ENCODE peak calls at places on chromosome X, in five cellular contexts. R is GM20000, U is coronary artery, V is sigmoid colon, B is neural crest cell. F is an unnamed sample.

GRCh38 chrX:4878642-4879041 is 1165.2 kb upstream of the PRKX start:
- DNase-seq in R (no peak), U (no peak), V (no peak), B (no peak), F (no peak)

GRCh38 chrX:115204040-115204439 is 14.8 kb downstream of the RBMXL3 start:
- DNase-seq in R (no peak), U (no peak), V (no peak), B (no peak), F (no peak)

GRCh38 chrX:135178636-135179035 is 7.4 kb upstream of the CT55 start:
- DNase-seq in R (no peak), U (no peak), V (no peak), B (no peak), F (no peak)

GRCh38 chrX:356385-357034 is 30.2 kb downstream of the PPP2R3B start:
- DNase-seq in R (no peak), U (no peak), V (no peak), B (no peak), F (no peak)

GRCh38 chrX:252421-253291 is 28.5 kb upstream of the PLCXD1 start:
- DNase-seq in R (no peak), U (peak), V (peak), B (no peak), F (no peak)

GRCh38 chrX:120000490-120001246 is 57.1 kb upstream of the NKAP start:
- DNase-seq in R (no peak), U (no peak), V (no peak), B (no peak), F (no peak)

GRCh38 chrX:13469963-13470679 is 99.3 kb upstream of the EGFL6 start:
- DNase-seq in R (no peak), U (no peak), V (no peak), B (no peak), F (no peak)

GRCh38 chrX:6225307-6226052 is 3.2 kb downstream of the NLGN4X start:
- DNase-seq in R (no peak), U (no peak), V (no peak), B (no peak), F (no peak)

GRCh38 chrX:53089224-53089842 is 4.6 kb upstream of the KANTR start:
- DNase-seq in R (peak), U (no peak), V (peak), B (no peak), F (no peak)

GRCh38 chrX:150212672-150213480 is 150.2 kb upstream of the MAMLD1 start:
- DNase-seq in R (no peak), U (peak), V (no peak), B (no peak), F (no peak)

GRCh38 chrX:128739539-128739938 is 687.3 kb upstream of the ACTRT1 start:
- DNase-seq in R (no peak), U (no peak), V (no peak), B (no peak), F (no peak)

GRCh38 chrX:102976793-102977495 is 39.9 kb downstream of the RAB40AL start:
- DNase-seq in R (no peak), U (no peak), V (no peak), B (no peak), F (no peak)

GRCh38 chrX:13463608-13464007 is 105.8 kb upstream of the EGFL6 start:
- DNase-seq in R (no peak), U (no peak), V (peak), B (no peak), F (peak)

GRCh38 chrX:119870626-119871131 is 854 bp downstream of the RNF113A start:
- DNase-seq in R (no peak), U (no peak), V (peak), B (no peak), F (peak)

GRCh38 chrX:147948531-147948930 is 32.6 kb upstream of the FMR1NB start:
- DNase-seq in R (no peak), U (no peak), V (no peak), B (no peak), F (no peak)

GRCh38 chrX:18666614-18667013 is 5.3 kb downstream of the RS1 start:
- DNase-seq in R (no peak), U (no peak), V (no peak), B (no peak), F (no peak)

GRCh38 chrX:129961180-129962083 is 21.0 kb upstream of the BCORL1 start:
- DNase-seq in R (peak), U (no peak), V (peak), B (peak), F (peak)

GRCh38 chrX:38859602-38860001 is 58.3 kb downstream of the MID1IP1 start:
- DNase-seq in R (no peak), U (no peak), V (no peak), B (no peak), F (no peak)

GRCh38 chrX:28391528-28391927 is 195.7 kb upstream of the IL1RAPL1 start:
- DNase-seq in R (no peak), U (no peak), V (no peak), B (no peak), F (no peak)

GRCh38 chrX:68693481-68694410 is 46.3 kb downstream of the STARD8 start:
- DNase-seq in R (peak), U (peak), V (peak), B (peak), F (peak)

GRCh38 chrX:7159132-7159861 is 11.3 kb upstream of the PUDP start:
- DNase-seq in R (no peak), U (no peak), V (no peak), B (no peak), F (no peak)

GRCh38 chrX:136250191-136251041 is 784 bp downstream of the MAP7D3 start:
- DNase-seq in R (peak), U (no peak), V (no peak), B (no peak), F (peak)

DNA sequence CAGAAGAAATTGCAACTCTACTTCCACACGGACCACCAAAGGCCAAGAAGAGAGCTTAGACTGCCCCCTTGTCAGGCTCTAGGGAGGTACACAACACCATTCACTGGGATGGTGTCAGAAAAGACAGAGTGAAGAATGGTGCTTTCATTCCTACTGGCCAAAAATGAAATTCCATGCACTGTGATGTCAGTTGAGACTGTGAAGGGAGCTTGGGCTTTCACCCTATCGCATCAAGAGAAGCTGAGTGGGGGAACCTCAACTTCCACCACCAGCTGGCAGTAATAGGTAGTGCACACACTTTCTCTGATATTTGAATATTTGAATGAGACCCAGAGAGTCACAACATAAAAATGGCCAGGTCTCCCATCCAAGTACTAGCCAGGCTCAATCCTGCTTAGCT is 65.9 kb downstream of the ZNF711 start:
- DNase-seq in R (no peak), U (no peak), V (no peak), B (no peak), F (no peak)
- TF ChIP-seq CTCF in R (no peak), U (no peak), V (no peak), B (peak), F (peak)

GRCh38 chrX:83847339-83847738 is 13.6 kb upstream of the CYLC1 start:
- DNase-seq in R (no peak), U (no peak), V (no peak), B (no peak), F (no peak)

DNA sequence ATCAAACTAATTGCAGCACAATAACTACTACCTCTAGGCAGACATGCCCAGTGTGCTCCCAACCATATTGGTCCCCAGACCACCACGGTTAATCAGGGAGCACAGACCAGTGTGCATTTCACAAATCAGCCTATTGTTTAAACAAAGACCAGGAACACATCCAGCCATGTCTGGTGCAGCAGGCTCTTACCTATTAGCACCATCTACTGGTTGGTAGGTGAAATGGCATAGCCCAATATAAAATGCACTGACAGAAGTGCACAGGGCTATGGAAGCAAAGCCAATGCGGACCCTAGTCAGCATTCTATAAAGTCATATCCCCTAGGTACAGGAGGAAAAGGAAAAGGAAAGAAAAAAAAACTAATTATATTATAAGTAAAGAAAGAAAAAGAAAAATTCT is 15.5 kb upstream of the CYLC1 start:
- DNase-seq in R (peak), U (no peak), V (no peak), B (no peak), F (peak)
- TF ChIP-seq CTCF in R (peak), U (peak), V (peak), B (peak), F (peak)

DNA sequence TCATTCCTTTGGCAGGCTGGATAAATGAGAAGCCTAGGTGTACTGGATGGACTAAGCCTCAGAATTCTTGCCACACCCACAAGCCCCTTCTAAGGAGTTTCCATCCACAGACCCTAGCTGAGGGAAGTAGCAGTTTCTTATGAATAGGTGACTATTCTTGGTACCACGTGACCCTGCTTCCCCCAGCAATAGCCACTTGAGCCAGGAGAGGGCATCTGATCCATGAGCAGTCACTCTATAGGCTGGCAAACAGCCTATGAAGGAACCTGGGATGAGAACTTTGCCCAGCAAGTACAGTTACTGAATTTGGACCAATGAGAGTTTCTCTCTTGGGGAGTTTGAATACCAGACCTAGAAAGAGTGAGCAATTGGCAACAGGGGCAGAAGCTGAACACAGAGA is 84.0 kb downstream of the RTL9 start:
- DNase-seq in R (peak), U (no peak), V (no peak), B (no peak), F (peak)
- TF ChIP-seq CTCF in R (no peak), U (no peak), V (no peak), B (peak), F (peak)

GRCh38 chrX:75609361-75609760 is 86.5 kb upstream of the ZDHHC15 start:
- DNase-seq in R (no peak), U (no peak), V (no peak), B (no peak), F (no peak)

DNA sequence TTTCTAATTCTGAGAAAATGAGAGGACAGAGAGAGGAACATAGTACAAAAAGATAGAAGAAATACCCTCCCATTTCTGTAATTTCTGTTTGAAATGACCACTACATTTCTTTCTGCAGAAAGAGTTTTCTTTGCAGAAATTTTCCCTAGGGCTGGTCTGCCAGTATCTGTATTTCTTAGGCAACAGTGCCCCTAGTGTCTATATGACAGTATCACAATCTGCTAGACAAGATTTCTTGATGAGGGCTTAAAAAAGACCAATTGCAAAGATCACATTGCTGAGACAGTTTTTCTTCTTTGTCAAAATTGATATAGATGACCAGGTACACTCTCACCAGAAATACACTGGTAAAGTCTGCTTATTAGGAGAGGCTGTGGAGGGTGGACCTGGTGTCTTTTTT is 81.0 kb upstream of the ZDHHC15 start:
- DNase-seq in R (peak), U (no peak), V (no peak), B (no peak), F (no peak)
- TF ChIP-seq CTCF in R (no peak), U (no peak), V (peak), B (peak), F (peak)

GRCh38 chrX:8845469-8845868 is 44.3 kb upstream of the FAM9A start:
- DNase-seq in R (no peak), U (no peak), V (no peak), B (no peak), F (no peak)

GRCh38 chrX:8844157-8844556 is 43.0 kb upstream of the FAM9A start:
- DNase-seq in R (no peak), U (no peak), V (no peak), B (no peak), F (no peak)

GRCh38 chrX:8841911-8842310 is 40.7 kb upstream of the FAM9A start:
- DNase-seq in R (no peak), U (no peak), V (no peak), B (no peak), F (no peak)

GRCh38 chrX:8846271-8846670 is 45.1 kb upstream of the FAM9A start:
- DNase-seq in R (no peak), U (no peak), V (no peak), B (no peak), F (peak)

DNA sequence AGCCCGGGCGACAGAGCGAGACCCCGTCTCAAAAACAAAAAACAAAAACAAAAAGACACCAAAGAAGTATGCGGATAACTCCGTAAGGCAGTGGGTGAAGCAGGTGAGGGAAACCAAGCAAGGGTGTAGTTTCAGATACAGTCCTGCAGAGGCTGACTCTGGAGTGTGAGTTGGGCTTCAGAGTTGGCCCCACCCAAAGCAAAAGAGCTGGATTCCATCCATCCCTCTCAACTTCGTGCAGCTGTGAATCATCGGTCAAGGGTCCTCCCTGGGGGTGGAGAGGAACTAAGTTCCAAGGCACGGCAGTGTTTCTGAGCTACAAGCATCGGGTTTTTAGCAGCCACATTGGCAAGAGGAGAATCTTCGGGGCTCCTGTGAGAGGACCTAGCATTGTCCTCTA is 43.9 kb upstream of the FAM9A start:
- DNase-seq in R (no peak), U (no peak), V (no peak), B (no peak), F (no peak)
- TF ChIP-seq CTCF in R (no peak), U (no peak), V (no peak), B (no peak), F (no peak)

DNA sequence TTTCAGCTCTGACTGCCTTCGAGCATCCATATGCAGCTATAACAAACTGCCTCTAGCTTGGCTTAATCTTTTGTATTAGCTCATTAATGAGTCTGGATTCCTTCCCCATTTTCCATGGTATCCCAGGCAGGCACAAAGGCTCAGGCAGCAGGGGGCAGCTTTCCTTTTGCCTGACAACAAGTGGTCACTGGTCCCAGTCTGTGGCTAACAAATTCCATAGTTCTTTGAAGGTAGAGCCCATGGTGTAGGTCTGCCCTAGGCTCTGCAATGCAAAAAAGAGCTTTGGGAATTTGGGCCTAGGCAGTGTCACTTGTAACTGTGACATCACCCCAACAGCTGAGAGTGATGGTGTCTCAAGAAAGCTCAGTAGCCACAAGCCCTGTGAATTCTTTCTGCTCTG is 234.4 kb upstream of the GPC4 start:
- DNase-seq in R (no peak), U (no peak), V (no peak), B (peak), F (no peak)
- TF ChIP-seq CTCF in R (no peak), U (no peak), V (no peak), B (no peak), F (no peak)

GRCh38 chrX:47313056-47313455 is 57.3 kb upstream of the ZNF157 start:
- DNase-seq in R (no peak), U (no peak), V (no peak), B (no peak), F (no peak)

GRCh38 chrX:47316276-47317025 is 53.9 kb upstream of the ZNF157 start:
- DNase-seq in R (no peak), U (no peak), V (no peak), B (peak), F (peak)

GRCh38 chrX:47311857-47312774 is 58.3 kb upstream of the ZNF157 start:
- DNase-seq in R (peak), U (no peak), V (peak), B (peak), F (peak)
- TF ChIP-seq CTCF in R (peak), U (peak), V (peak), B (peak), F (peak)